ENCODE peak calls at places on chromosomes 4 and X, in nine cellular contexts. X, R, K, D, E, T, A, F and Z are unnamed samples.
A peak's percentile ranks its signal among the peaks of the same experiment; 100 is the strongest.

GRCh38 chr4:35934370-35934981 is 309.8 kb downstream of the ARAP2 start:
- DNase-seq in X (no peak), R (peak; percentile 14), K (no peak), D (no peak), E (no peak), T (no peak), A (peak; percentile 1), F (no peak), Z (no peak)

GRCh38 chr4:172411180-172411579 is 598.0 kb downstream of the GALNTL6 start:
- DNase-seq in X (no peak), R (no peak), K (no peak), D (no peak), E (no peak), T (no peak), A (no peak), F (no peak), Z (no peak)

GRCh38 chr4:137749466-137749865 is 217.2 kb upstream of the PCDH18 start:
- DNase-seq in X (no peak), R (peak; percentile 9), K (no peak), D (no peak), E (no peak), T (no peak), A (peak; percentile 58), F (no peak), Z (no peak)

GRCh38 chrX:88424071-88424470 is 323.0 kb upstream of the CPXCR1 start:
- DNase-seq in X (no peak), R (no peak), K (no peak), D (no peak), E (no peak), T (no peak), A (no peak), F (no peak), Z (no peak)

GRCh38 chr4:149549911-149550310 is 265.7 kb downstream of the IQCM start:
- DNase-seq in X (no peak), R (no peak), K (no peak), D (no peak), E (no peak), T (peak; percentile 16), A (no peak), F (no peak), Z (no peak)

GRCh38 chrX:64456828-64457227 is 61.6 kb upstream of the MTMR8 start:
- DNase-seq in X (no peak), R (no peak), K (no peak), D (no peak), E (no peak), T (no peak), A (no peak), F (no peak), Z (no peak)

GRCh38 chr4:2660596-2661211 is 95.4 kb downstream of the TNIP2 start:
- DNase-seq in X (no peak), R (no peak), K (no peak), D (no peak), E (no peak), T (no peak), A (peak; percentile 21), F (no peak), Z (peak; percentile 8)

GRCh38 chr4:99161700-99162099 is 17.6 kb upstream of the ADH4 start:
- DNase-seq in X (no peak), R (no peak), K (no peak), D (no peak), E (no peak), T (no peak), A (no peak), F (no peak), Z (no peak)

GRCh38 chr4:184347251-184348239 is 126.8 kb downstream of the IRF2 start:
- DNase-seq in X (no peak), R (peak; percentile 47), K (peak; percentile 72), D (peak; percentile 56), E (peak; percentile 80), T (peak; percentile 61), A (peak; percentile 68), F (no peak), Z (peak; percentile 85)

GRCh38 chr4:141020801-141021261 is 112.4 kb downstream of the RNF150 start:
- DNase-seq in X (no peak), R (peak; percentile 2), K (no peak), D (no peak), E (no peak), T (no peak), A (peak; percentile 68), F (no peak), Z (no peak)

GRCh38 chr4:2426069-2426397 is 7.3 kb downstream of the CFAP99 start:
- DNase-seq in X (no peak), R (no peak), K (no peak), D (no peak), E (no peak), T (no peak), A (no peak), F (no peak), Z (no peak)

GRCh38 chr4:48939785-48940184 is 33.2 kb upstream of the OCIAD2 start:
- DNase-seq in X (no peak), R (peak; percentile 92), K (no peak), D (no peak), E (no peak), T (no peak), A (peak; percentile 82), F (no peak), Z (peak; percentile 28)

GRCh38 chr4:1418494-1419285 is 12.4 kb upstream of the NKX1-1 start:
- DNase-seq in X (peak; percentile 5), R (no peak), K (no peak), D (no peak), E (peak; percentile 18), T (peak; percentile 6), A (no peak), F (no peak), Z (no peak)

GRCh38 chr4:1421650-1422049 is 15.4 kb upstream of the NKX1-1 start:
- DNase-seq in X (no peak), R (no peak), K (no peak), D (no peak), E (no peak), T (no peak), A (no peak), F (no peak), Z (no peak)

GRCh38 chr4:1416948-1417260 is 10.7 kb upstream of the NKX1-1 start:
- DNase-seq in X (no peak), R (no peak), K (no peak), D (no peak), E (peak; percentile 22), T (no peak), A (no peak), F (no peak), Z (no peak)

GRCh38 chr4:1417522-1418390 is 11.5 kb upstream of the NKX1-1 start:
- DNase-seq in X (no peak), R (no peak), K (no peak), D (no peak), E (peak; percentile 19), T (no peak), A (no peak), F (no peak), Z (no peak)

DNA sequence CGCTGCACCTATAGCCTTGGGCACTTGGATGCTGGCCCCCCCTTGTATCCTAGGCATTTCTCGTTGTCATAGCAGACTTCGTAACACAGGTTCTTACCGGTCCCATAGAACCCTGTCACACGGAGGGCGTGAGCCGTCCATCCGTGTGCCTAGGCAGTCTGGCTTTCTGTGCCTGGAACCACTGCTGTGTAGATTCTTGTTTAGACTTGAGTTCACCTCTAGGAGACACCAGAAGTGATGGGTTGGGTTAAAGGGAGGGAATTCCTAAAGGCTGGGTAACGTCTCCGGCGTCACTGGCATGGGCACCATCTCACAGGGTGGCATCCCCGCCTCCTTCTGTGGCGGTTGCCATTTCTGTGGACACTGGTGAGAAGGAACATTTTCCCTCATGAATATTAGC is 13.5 kb upstream of the NKX1-1 start:
- DNase-seq in X (no peak), R (no peak), K (no peak), D (no peak), E (no peak), T (no peak), A (no peak), F (no peak), Z (no peak)
- H3K27me3 ChIP-seq in X (peaks cover 3% of the 10 kb centered on the region), R (no peaks in the 10 kb centered on the region), K (peaks cover 80% of the 10 kb centered on the region), D (no peaks in the 10 kb centered on the region), E (peaks cover 26% of the 10 kb centered on the region), T (peaks cover 64% of the 10 kb centered on the region), A (peaks cover 33% of the 10 kb centered on the region), F (peaks cover 13% of the 10 kb centered on the region), Z (no peaks in the 10 kb centered on the region)

GRCh38 chr4:155978810-155979209 is 25.1 kb upstream of the CTSO start:
- DNase-seq in X (no peak), R (no peak), K (no peak), D (no peak), E (no peak), T (no peak), A (no peak), F (no peak), Z (no peak)

DNA sequence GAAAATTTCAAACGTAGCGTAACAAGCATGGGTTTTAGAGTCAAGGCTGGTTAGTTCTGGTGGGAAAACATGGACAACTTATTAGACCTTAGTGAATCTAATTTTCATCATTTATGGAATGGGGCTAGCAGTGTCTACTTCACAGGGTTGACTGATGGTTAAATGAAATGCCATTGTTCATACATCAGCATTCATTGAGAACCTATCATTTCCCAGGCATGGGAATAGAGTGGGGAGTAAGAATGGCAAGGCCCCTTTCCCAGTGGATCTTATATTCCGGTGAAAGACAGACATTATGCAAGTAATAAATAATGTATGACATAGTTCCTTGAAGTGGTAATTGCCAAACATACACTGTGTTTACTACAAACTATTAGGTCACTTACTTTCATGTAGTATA is 30.7 kb upstream of the CTSO start:
- DNase-seq in X (no peak), R (no peak), K (no peak), D (no peak), E (no peak), T (no peak), A (no peak), F (no peak), Z (no peak)
- TF ChIP-seq CTCF in X (no peak), R (no peak), K (no peak), D (no peak), E (no peak), T (no peak), A (no peak), F (no peak), Z (no peak)

DNA sequence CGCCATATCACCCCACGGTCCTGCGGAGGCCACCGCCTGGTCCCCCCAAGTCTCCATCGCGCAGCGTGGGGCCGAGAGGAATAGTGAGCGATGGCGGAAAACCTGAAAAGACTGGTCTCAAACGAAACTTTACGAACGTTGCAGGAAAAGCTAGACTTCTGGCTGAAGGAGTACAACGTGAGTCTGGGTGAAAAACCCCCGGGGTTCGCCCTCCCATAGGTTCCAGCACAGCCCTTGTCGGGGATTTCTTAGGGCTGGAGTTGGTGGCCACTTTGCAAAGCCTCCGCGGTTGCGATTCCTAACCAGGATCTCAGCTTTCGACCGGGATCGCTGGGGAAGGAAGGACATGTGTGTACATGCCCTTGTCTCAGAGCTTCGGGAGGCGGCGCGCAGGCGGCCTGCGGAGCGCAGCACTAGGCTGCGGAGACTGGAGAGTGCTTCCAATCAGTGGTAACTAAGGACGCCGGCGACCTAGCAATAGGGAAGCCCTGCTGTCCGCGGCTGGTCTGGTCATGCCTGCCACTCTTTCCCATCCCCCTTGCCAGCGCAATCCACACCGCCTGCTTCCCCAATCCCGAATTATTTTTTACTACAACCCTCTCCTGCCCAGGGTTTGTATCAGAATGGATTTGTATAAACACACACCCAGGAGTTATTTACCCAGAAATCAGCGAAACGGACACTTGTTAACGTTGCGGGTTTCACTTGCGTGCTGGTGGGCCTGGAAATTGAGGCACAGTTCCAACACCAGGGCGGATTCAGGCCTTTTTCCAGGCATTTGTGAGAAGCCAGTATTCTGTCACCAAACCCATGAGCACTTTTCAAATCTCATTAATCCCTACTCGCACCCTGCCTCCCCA is 741 bp downstream of the SPATA18 start:
- DNase-seq in X (peak; percentile 68), R (peak; percentile 90), K (peak; percentile 82), D (peak; percentile 35), E (peak; percentile 82), T (peak; percentile 76), A (peak; percentile 89), F (no peak), Z (peak; percentile 69)
- TF ChIP-seq POLR2A in X (no peak), R (peak; percentile 69), K (no peak), D (no peak), E (no peak), T (no peak), A (no peak), F (no peak), Z (no peak)

GRCh38 chrX:140507982-140508305 is 3.1 kb upstream of the SOX3 start:
- DNase-seq in X (no peak), R (no peak), K (no peak), D (no peak), E (no peak), T (no peak), A (no peak), F (no peak), Z (no peak)
- H3K27me3 ChIP-seq in X (no peaks in the 10 kb centered on the region), R (peaks cover 56% of the 10 kb centered on the region), K (peaks cover 95% of the 10 kb centered on the region), D (no peaks in the 10 kb centered on the region), E (peaks cover 84% of the 10 kb centered on the region), T (peaks cover 86% of the 10 kb centered on the region), A (peaks cover 71% of the 10 kb centered on the region), F (peaks cover 49% of the 10 kb centered on the region), Z (peaks cover 15% of the 10 kb centered on the region)